ENCODE peak calls at places on chromosomes 12 and 14, in nine cellular contexts. One of them, this sample, is unnamed.
A peak's percentile ranks its signal among the peaks of the same experiment; 100 is the strongest.

GRCh38 chr14:42687421-42687820 is 1080.7 kb downstream of the LRFN5 start:
- DNase-seq in right lobe of liver: no peak
- DNase-seq in body of pancreas: no peak
- DNase-seq in effector memory CD4-positive, alpha-beta T cell: no peak
- DNase-seq in upper lobe of right lung: no peak
- DNase-seq in sigmoid colon: no peak
- DNase-seq in small intestine: no peak
- DNase-seq in fibroblast of lung: no peak
- DNase-seq in DND-41: no peak
- DNase-seq in this sample: no peak

GRCh38 chr12:101781834-101782543 is 42.7 kb upstream of the SYCP3 start:
- DNase-seq in right lobe of liver: no peak
- DNase-seq in body of pancreas: no peak
- DNase-seq in effector memory CD4-positive, alpha-beta T cell: no peak
- DNase-seq in upper lobe of right lung: no peak
- DNase-seq in sigmoid colon: no peak
- DNase-seq in small intestine: no peak
- DNase-seq in fibroblast of lung: peak; percentile 71
- DNase-seq in DND-41: no peak
- DNase-seq in this sample: no peak

GRCh38 chr12:114848661-114849060 is 164.7 kb upstream of the TBX3 start:
- DNase-seq in right lobe of liver: no peak
- DNase-seq in body of pancreas: no peak
- DNase-seq in effector memory CD4-positive, alpha-beta T cell: no peak
- DNase-seq in upper lobe of right lung: no peak
- DNase-seq in sigmoid colon: no peak
- DNase-seq in small intestine: no peak
- DNase-seq in fibroblast of lung: peak; percentile 62
- DNase-seq in DND-41: no peak
- DNase-seq in this sample: no peak

GRCh38 chr12:69906411-69907216 is 81.6 kb downstream of the MYRFL start:
- DNase-seq in right lobe of liver: no peak
- DNase-seq in body of pancreas: no peak
- DNase-seq in effector memory CD4-positive, alpha-beta T cell: no peak
- DNase-seq in upper lobe of right lung: no peak
- DNase-seq in sigmoid colon: no peak
- DNase-seq in small intestine: no peak
- DNase-seq in fibroblast of lung: peak; percentile 42
- DNase-seq in DND-41: no peak
- DNase-seq in this sample: no peak

GRCh38 chr12:130925616-130926015 is 28.1 kb upstream of the ADGRD1 start:
- DNase-seq in right lobe of liver: no peak
- DNase-seq in body of pancreas: no peak
- DNase-seq in effector memory CD4-positive, alpha-beta T cell: no peak
- DNase-seq in upper lobe of right lung: no peak
- DNase-seq in sigmoid colon: no peak
- DNase-seq in small intestine: no peak
- DNase-seq in fibroblast of lung: no peak
- DNase-seq in DND-41: no peak
- DNase-seq in this sample: no peak

GRCh38 chr12:63154560-63154959 is 3.6 kb upstream of the AVPR1A start:
- DNase-seq in right lobe of liver: no peak
- DNase-seq in body of pancreas: no peak
- DNase-seq in effector memory CD4-positive, alpha-beta T cell: no peak
- DNase-seq in upper lobe of right lung: no peak
- DNase-seq in sigmoid colon: no peak
- DNase-seq in small intestine: no peak
- DNase-seq in fibroblast of lung: no peak
- DNase-seq in DND-41: no peak
- DNase-seq in this sample: no peak

GRCh38 chr12:15701721-15702156 is 87.4 kb downstream of the EPS8 start:
- DNase-seq in right lobe of liver: no peak
- DNase-seq in body of pancreas: no peak
- DNase-seq in effector memory CD4-positive, alpha-beta T cell: no peak
- DNase-seq in upper lobe of right lung: no peak
- DNase-seq in sigmoid colon: no peak
- DNase-seq in small intestine: peak; percentile 49
- DNase-seq in fibroblast of lung: peak; percentile 75
- DNase-seq in DND-41: no peak
- DNase-seq in this sample: no peak

GRCh38 chr14:55416866-55417265 is 5.2 kb upstream of the ATG14 start:
- DNase-seq in right lobe of liver: no peak
- DNase-seq in body of pancreas: no peak
- DNase-seq in effector memory CD4-positive, alpha-beta T cell: no peak
- DNase-seq in upper lobe of right lung: no peak
- DNase-seq in sigmoid colon: no peak
- DNase-seq in small intestine: no peak
- DNase-seq in fibroblast of lung: no peak
- DNase-seq in DND-41: no peak
- DNase-seq in this sample: peak; percentile 55

GRCh38 chr12:65778268-65779090 is 45.8 kb upstream of the HMGA2 start:
- DNase-seq in right lobe of liver: no peak
- DNase-seq in body of pancreas: no peak
- DNase-seq in effector memory CD4-positive, alpha-beta T cell: no peak
- DNase-seq in upper lobe of right lung: no peak
- DNase-seq in sigmoid colon: no peak
- DNase-seq in small intestine: no peak
- DNase-seq in fibroblast of lung: peak; percentile 83
- DNase-seq in DND-41: no peak
- DNase-seq in this sample: no peak

GRCh38 chr12:96034631-96035282 is 630 bp downstream of the LTA4H start:
- DNase-seq in right lobe of liver: peak; percentile 31
- DNase-seq in body of pancreas: peak; percentile 30
- DNase-seq in effector memory CD4-positive, alpha-beta T cell: no peak
- DNase-seq in upper lobe of right lung: no peak
- DNase-seq in sigmoid colon: no peak
- DNase-seq in small intestine: peak; percentile 37
- DNase-seq in fibroblast of lung: peak; percentile 37
- DNase-seq in DND-41: peak; percentile 17
- DNase-seq in this sample: peak; percentile 53

GRCh38 chr12:131001493-131001892 is 47.8 kb downstream of the ADGRD1 start:
- DNase-seq in right lobe of liver: no peak
- DNase-seq in body of pancreas: no peak
- DNase-seq in effector memory CD4-positive, alpha-beta T cell: no peak
- DNase-seq in upper lobe of right lung: no peak
- DNase-seq in sigmoid colon: no peak
- DNase-seq in small intestine: no peak
- DNase-seq in fibroblast of lung: no peak
- DNase-seq in DND-41: no peak
- DNase-seq in this sample: no peak

GRCh38 chr14:97336816-97337215 is 539.6 kb downstream of the VRK1 start:
- DNase-seq in right lobe of liver: no peak
- DNase-seq in body of pancreas: no peak
- DNase-seq in effector memory CD4-positive, alpha-beta T cell: no peak
- DNase-seq in upper lobe of right lung: no peak
- DNase-seq in sigmoid colon: no peak
- DNase-seq in small intestine: no peak
- DNase-seq in fibroblast of lung: no peak
- DNase-seq in DND-41: no peak
- DNase-seq in this sample: no peak

GRCh38 chr14:97336179-97336578 is 539.0 kb downstream of the VRK1 start:
- DNase-seq in right lobe of liver: no peak
- DNase-seq in body of pancreas: no peak
- DNase-seq in effector memory CD4-positive, alpha-beta T cell: no peak
- DNase-seq in upper lobe of right lung: no peak
- DNase-seq in sigmoid colon: no peak
- DNase-seq in small intestine: no peak
- DNase-seq in fibroblast of lung: no peak
- DNase-seq in DND-41: peak; percentile 72
- DNase-seq in this sample: no peak

GRCh38 chr14:97332591-97332984 is 535.4 kb downstream of the VRK1 start:
- DNase-seq in right lobe of liver: no peak
- DNase-seq in body of pancreas: no peak
- DNase-seq in effector memory CD4-positive, alpha-beta T cell: no peak
- DNase-seq in upper lobe of right lung: no peak
- DNase-seq in sigmoid colon: no peak
- DNase-seq in small intestine: no peak
- DNase-seq in fibroblast of lung: no peak
- DNase-seq in DND-41: no peak
- DNase-seq in this sample: no peak

GRCh38 chr14:97337670-97338069 is 540.5 kb downstream of the VRK1 start:
- DNase-seq in right lobe of liver: no peak
- DNase-seq in body of pancreas: no peak
- DNase-seq in effector memory CD4-positive, alpha-beta T cell: no peak
- DNase-seq in upper lobe of right lung: no peak
- DNase-seq in sigmoid colon: no peak
- DNase-seq in small intestine: no peak
- DNase-seq in fibroblast of lung: no peak
- DNase-seq in DND-41: no peak
- DNase-seq in this sample: no peak

DNA sequence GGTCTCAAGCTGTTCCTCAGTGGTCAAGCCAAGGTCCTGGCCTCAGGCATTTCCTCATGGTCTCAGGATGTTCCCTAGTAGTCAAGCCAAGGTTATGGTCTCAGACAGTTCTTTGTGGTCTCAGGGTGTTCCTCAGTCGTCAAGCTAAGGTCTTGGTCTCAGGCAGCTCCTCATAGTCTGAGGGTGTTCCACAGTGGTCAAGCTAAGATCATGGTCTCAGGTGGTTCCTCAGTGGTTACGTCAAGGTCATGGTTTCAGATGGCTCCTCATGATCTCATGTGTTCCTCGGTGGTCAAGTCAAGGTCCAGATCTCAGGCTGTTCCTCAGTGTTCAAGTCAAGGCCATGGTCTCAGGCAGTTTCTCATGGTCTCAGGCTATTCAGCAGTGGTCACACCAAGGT is 540.1 kb downstream of the VRK1 start:
- DNase-seq in right lobe of liver: no peak
- DNase-seq in body of pancreas: no peak
- DNase-seq in effector memory CD4-positive, alpha-beta T cell: no peak
- DNase-seq in upper lobe of right lung: no peak
- DNase-seq in sigmoid colon: no peak
- DNase-seq in small intestine: no peak
- DNase-seq in fibroblast of lung: no peak
- DNase-seq in DND-41: no peak
- DNase-seq in this sample: no peak
- H3K4me1 ChIP-seq in right lobe of liver: no peaks in the 10 kb centered on the region
- H3K4me1 ChIP-seq in body of pancreas: no peaks in the 10 kb centered on the region
- H3K4me1 ChIP-seq in effector memory CD4-positive, alpha-beta T cell: peaks cover 2% of the 10 kb centered on the region
- H3K4me1 ChIP-seq in upper lobe of right lung: no peaks in the 10 kb centered on the region
- H3K4me1 ChIP-seq in sigmoid colon: no peaks in the 10 kb centered on the region
- H3K4me1 ChIP-seq in small intestine: no peaks in the 10 kb centered on the region
- H3K4me1 ChIP-seq in fibroblast of lung: no peaks in the 10 kb centered on the region
- H3K4me1 ChIP-seq in DND-41: peaks cover 39% of the 10 kb centered on the region
- H3K4me1 ChIP-seq in this sample: no peaks in the 10 kb centered on the region

GRCh38 chr12:29726321-29726692 is 57.4 kb downstream of the TMTC1 start:
- DNase-seq in right lobe of liver: no peak
- DNase-seq in body of pancreas: no peak
- DNase-seq in effector memory CD4-positive, alpha-beta T cell: no peak
- DNase-seq in upper lobe of right lung: no peak
- DNase-seq in sigmoid colon: no peak
- DNase-seq in small intestine: no peak
- DNase-seq in fibroblast of lung: peak; percentile 51
- DNase-seq in DND-41: no peak
- DNase-seq in this sample: no peak

GRCh38 chr12:29726741-29727348 is 56.9 kb downstream of the TMTC1 start:
- DNase-seq in right lobe of liver: no peak
- DNase-seq in body of pancreas: no peak
- DNase-seq in effector memory CD4-positive, alpha-beta T cell: no peak
- DNase-seq in upper lobe of right lung: no peak
- DNase-seq in sigmoid colon: no peak
- DNase-seq in small intestine: no peak
- DNase-seq in fibroblast of lung: no peak
- DNase-seq in DND-41: no peak
- DNase-seq in this sample: no peak

GRCh38 chr12:29730481-29730880 is 53.3 kb downstream of the TMTC1 start:
- DNase-seq in right lobe of liver: no peak
- DNase-seq in body of pancreas: no peak
- DNase-seq in effector memory CD4-positive, alpha-beta T cell: no peak
- DNase-seq in upper lobe of right lung: no peak
- DNase-seq in sigmoid colon: no peak
- DNase-seq in small intestine: no peak
- DNase-seq in fibroblast of lung: no peak
- DNase-seq in DND-41: no peak
- DNase-seq in this sample: no peak

GRCh38 chr12:29725587-29726320 is 58.0 kb downstream of the TMTC1 start:
- DNase-seq in right lobe of liver: no peak
- DNase-seq in body of pancreas: peak; percentile 17
- DNase-seq in effector memory CD4-positive, alpha-beta T cell: no peak
- DNase-seq in upper lobe of right lung: no peak
- DNase-seq in sigmoid colon: peak; percentile 72
- DNase-seq in small intestine: no peak
- DNase-seq in fibroblast of lung: peak; percentile 74
- DNase-seq in DND-41: no peak
- DNase-seq in this sample: no peak

GRCh38 chr12:29728033-29728432 is 55.7 kb downstream of the TMTC1 start:
- DNase-seq in right lobe of liver: no peak
- DNase-seq in body of pancreas: no peak
- DNase-seq in effector memory CD4-positive, alpha-beta T cell: no peak
- DNase-seq in upper lobe of right lung: no peak
- DNase-seq in sigmoid colon: no peak
- DNase-seq in small intestine: no peak
- DNase-seq in fibroblast of lung: no peak
- DNase-seq in DND-41: no peak
- DNase-seq in this sample: no peak
- H3K4me1 ChIP-seq in right lobe of liver: no peaks in the 10 kb centered on the region
- H3K4me1 ChIP-seq in body of pancreas: no peaks in the 10 kb centered on the region
- H3K4me1 ChIP-seq in effector memory CD4-positive, alpha-beta T cell: no peaks in the 10 kb centered on the region
- H3K4me1 ChIP-seq in upper lobe of right lung: no peaks in the 10 kb centered on the region
- H3K4me1 ChIP-seq in sigmoid colon: peaks cover 73% of the 10 kb centered on the region
- H3K4me1 ChIP-seq in small intestine: no peaks in the 10 kb centered on the region
- H3K4me1 ChIP-seq in fibroblast of lung: no peaks in the 10 kb centered on the region
- H3K4me1 ChIP-seq in DND-41: no peaks in the 10 kb centered on the region
- H3K4me1 ChIP-seq in this sample: no peaks in the 10 kb centered on the region

GRCh38 chr12:806116-806805 is 53.9 kb downstream of the WNK1 start:
- DNase-seq in right lobe of liver: no peak
- DNase-seq in body of pancreas: no peak
- DNase-seq in effector memory CD4-positive, alpha-beta T cell: no peak
- DNase-seq in upper lobe of right lung: no peak
- DNase-seq in sigmoid colon: no peak
- DNase-seq in small intestine: peak; percentile 84
- DNase-seq in fibroblast of lung: peak; percentile 68
- DNase-seq in DND-41: no peak
- DNase-seq in this sample: no peak
- H3K4me1 ChIP-seq in right lobe of liver: peaks cover 16% of the 10 kb centered on the region
- H3K4me1 ChIP-seq in body of pancreas: peaks cover 25% of the 10 kb centered on the region
- H3K4me1 ChIP-seq in effector memory CD4-positive, alpha-beta T cell: peaks cover 42% of the 10 kb centered on the region
- H3K4me1 ChIP-seq in upper lobe of right lung: peaks cover 35% of the 10 kb centered on the region
- H3K4me1 ChIP-seq in sigmoid colon: peaks cover 23% of the 10 kb centered on the region
- H3K4me1 ChIP-seq in small intestine: peaks cover 4% of the 10 kb centered on the region
- H3K4me1 ChIP-seq in fibroblast of lung: peaks cover 5% of the 10 kb centered on the region
- H3K4me1 ChIP-seq in DND-41: peaks cover 14% of the 10 kb centered on the region
- H3K4me1 ChIP-seq in this sample: peaks cover 30% of the 10 kb centered on the region

DNA sequence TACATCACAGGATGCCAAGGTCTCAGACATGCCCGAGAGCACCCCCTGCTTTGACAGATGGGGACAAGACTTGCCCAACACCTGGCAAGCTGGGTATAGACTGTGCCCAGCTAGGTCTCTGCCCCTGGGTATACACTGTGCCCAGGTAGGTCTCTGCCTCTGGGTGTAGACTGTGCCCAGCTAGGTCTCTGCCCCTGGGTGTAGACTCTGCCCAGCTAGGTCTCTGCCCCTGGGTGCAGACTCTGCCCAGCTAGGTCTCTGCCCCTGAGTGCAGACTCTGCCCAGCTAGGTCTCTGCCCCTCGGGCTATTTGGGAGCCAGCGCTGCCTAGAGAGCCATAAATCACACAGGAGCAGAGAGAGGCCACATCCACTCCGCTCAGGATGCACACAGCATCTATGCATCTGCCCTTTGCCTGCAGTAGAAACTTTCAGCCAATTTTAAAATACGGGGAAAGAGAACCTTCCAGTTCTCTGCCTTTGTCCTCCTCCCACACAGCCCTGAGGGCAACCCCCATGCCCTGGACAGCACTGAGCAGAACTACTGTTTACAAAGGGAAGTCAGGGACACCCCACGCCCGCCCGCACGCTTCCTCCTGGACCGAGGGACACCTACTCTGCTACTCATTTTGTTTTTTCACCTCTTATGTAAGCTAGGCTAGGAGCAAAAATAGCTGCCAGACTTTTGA is 85.7 kb downstream of the CCDC88C start:
- DNase-seq in right lobe of liver: peak; percentile 65
- DNase-seq in body of pancreas: no peak
- DNase-seq in effector memory CD4-positive, alpha-beta T cell: no peak
- DNase-seq in upper lobe of right lung: peak; percentile 84
- DNase-seq in sigmoid colon: no peak
- DNase-seq in small intestine: peak; percentile 82
- DNase-seq in fibroblast of lung: no peak
- DNase-seq in DND-41: no peak
- DNase-seq in this sample: no peak
- H3K4me1 ChIP-seq in right lobe of liver: peaks cover 12% of the 10 kb centered on the region
- H3K4me1 ChIP-seq in body of pancreas: peaks cover 9% of the 10 kb centered on the region
- H3K4me1 ChIP-seq in effector memory CD4-positive, alpha-beta T cell: peaks cover 29% of the 10 kb centered on the region
- H3K4me1 ChIP-seq in upper lobe of right lung: peaks cover 37% of the 10 kb centered on the region
- H3K4me1 ChIP-seq in sigmoid colon: no peaks in the 10 kb centered on the region
- H3K4me1 ChIP-seq in small intestine: peaks cover 6% of the 10 kb centered on the region
- H3K4me1 ChIP-seq in fibroblast of lung: no peaks in the 10 kb centered on the region
- H3K4me1 ChIP-seq in DND-41: no peaks in the 10 kb centered on the region
- H3K4me1 ChIP-seq in this sample: peaks cover 18% of the 10 kb centered on the region